ENCODE peak calls at places on chromosome 22, in five cellular contexts. One of them, this sample, is unnamed. For H3K4me1, the result is how much of the 10 kb centered on the place peaks cover.

GRCh38 chr22:42114721-42115120 is 15.9 kb downstream of the CYP2D6 start:
- DNase-seq in tibial artery: no peak
- DNase-seq in right cardiac atrium: no peak
- DNase-seq in left ventricle myocardium inferior: no peak
- DNase-seq in MM.1S: no peak
- DNase-seq in this sample: no peak

GRCh38 chr22:44341431-44342346 is 28.9 kb upstream of the SHISAL1 start:
- DNase-seq in tibial artery: peak
- DNase-seq in right cardiac atrium: peak
- DNase-seq in left ventricle myocardium inferior: no peak
- DNase-seq in MM.1S: no peak
- DNase-seq in this sample: no peak

GRCh38 chr22:41030891-41031290 is 61.5 kb upstream of the EP300 start:
- DNase-seq in tibial artery: no peak
- DNase-seq in right cardiac atrium: no peak
- DNase-seq in left ventricle myocardium inferior: no peak
- DNase-seq in MM.1S: no peak
- DNase-seq in this sample: no peak

GRCh38 chr22:36244522-36245391 is 5.4 kb upstream of the APOL2 start:
- DNase-seq in tibial artery: peak
- DNase-seq in right cardiac atrium: peak
- DNase-seq in left ventricle myocardium inferior: peak
- DNase-seq in MM.1S: no peak
- DNase-seq in this sample: no peak

GRCh38 chr22:24284747-24285203 is 14.1 kb downstream of the SPECC1L start:
- DNase-seq in tibial artery: no peak
- DNase-seq in right cardiac atrium: no peak
- DNase-seq in left ventricle myocardium inferior: no peak
- DNase-seq in MM.1S: no peak
- DNase-seq in this sample: no peak

GRCh38 chr22:36435516-36436415 is 45.7 kb downstream of the TXN2 start:
- DNase-seq in tibial artery: no peak
- DNase-seq in right cardiac atrium: peak
- DNase-seq in left ventricle myocardium inferior: no peak
- DNase-seq in MM.1S: peak
- DNase-seq in this sample: peak

GRCh38 chr22:36016656-36017055 is 12.0 kb downstream of the RBFOX2 start:
- DNase-seq in tibial artery: no peak
- DNase-seq in right cardiac atrium: no peak
- DNase-seq in left ventricle myocardium inferior: no peak
- DNase-seq in MM.1S: no peak
- DNase-seq in this sample: no peak

GRCh38 chr22:42700355-42700754 is 20.3 kb downstream of the A4GALT start:
- DNase-seq in tibial artery: no peak
- DNase-seq in right cardiac atrium: peak
- DNase-seq in left ventricle myocardium inferior: no peak
- DNase-seq in MM.1S: no peak
- DNase-seq in this sample: no peak

GRCh38 chr22:39362271-39362670 is 12.5 kb downstream of the SYNGR1 start:
- DNase-seq in tibial artery: no peak
- DNase-seq in right cardiac atrium: no peak
- DNase-seq in left ventricle myocardium inferior: no peak
- DNase-seq in MM.1S: no peak
- DNase-seq in this sample: no peak

GRCh38 chr22:49838771-49839717 is 11.4 kb upstream of the BRD1 start:
- DNase-seq in tibial artery: no peak
- DNase-seq in right cardiac atrium: peak
- DNase-seq in left ventricle myocardium inferior: no peak
- DNase-seq in MM.1S: no peak
- DNase-seq in this sample: peak

GRCh38 chr22:35437038-35437437 is 37.1 kb downstream of the MCM5 start:
- DNase-seq in tibial artery: no peak
- DNase-seq in right cardiac atrium: peak
- DNase-seq in left ventricle myocardium inferior: no peak
- DNase-seq in MM.1S: no peak
- DNase-seq in this sample: no peak

GRCh38 chr22:35995772-35996171 is 32.9 kb downstream of the RBFOX2 start:
- DNase-seq in tibial artery: peak
- DNase-seq in right cardiac atrium: peak
- DNase-seq in left ventricle myocardium inferior: peak
- DNase-seq in MM.1S: no peak
- DNase-seq in this sample: no peak

GRCh38 chr22:23832226-23833016 is 6.4 kb downstream of the DERL3 start:
- DNase-seq in tibial artery: no peak
- DNase-seq in right cardiac atrium: peak
- DNase-seq in left ventricle myocardium inferior: no peak
- DNase-seq in MM.1S: no peak
- DNase-seq in this sample: no peak

GRCh38 chr22:19691721-19692341 is 22.5 kb upstream of the SEPTIN5 start:
- DNase-seq in tibial artery: no peak
- DNase-seq in right cardiac atrium: peak
- DNase-seq in left ventricle myocardium inferior: no peak
- DNase-seq in MM.1S: no peak
- DNase-seq in this sample: no peak

GRCh38 chr22:19775496-19776325 is 15.1 kb downstream of the TBX1 start:
- DNase-seq in tibial artery: no peak
- DNase-seq in right cardiac atrium: no peak
- DNase-seq in left ventricle myocardium inferior: peak
- DNase-seq in MM.1S: no peak
- DNase-seq in this sample: no peak

GRCh38 chr22:47128216-47129215 is 366.1 kb downstream of the TBC1D22A start:
- DNase-seq in tibial artery: no peak
- DNase-seq in right cardiac atrium: peak
- DNase-seq in left ventricle myocardium inferior: peak
- DNase-seq in MM.1S: no peak
- DNase-seq in this sample: no peak

GRCh38 chr22:36201630-36202312 is at the start of gene APOL4:
- DNase-seq in tibial artery: peak
- DNase-seq in right cardiac atrium: peak
- DNase-seq in left ventricle myocardium inferior: peak
- DNase-seq in MM.1S: no peak
- DNase-seq in this sample: no peak

GRCh38 chr22:39522567-39523300 is 2.4 kb downstream of the ATF4 start:
- DNase-seq in tibial artery: no peak
- DNase-seq in right cardiac atrium: no peak
- DNase-seq in left ventricle myocardium inferior: no peak
- DNase-seq in MM.1S: no peak
- DNase-seq in this sample: no peak

GRCh38 chr22:27063381-27063780 is 406.0 kb downstream of the MIAT start:
- DNase-seq in tibial artery: no peak
- DNase-seq in right cardiac atrium: no peak
- DNase-seq in left ventricle myocardium inferior: no peak
- DNase-seq in MM.1S: no peak
- DNase-seq in this sample: no peak

GRCh38 chr22:33653525-33654063 is 266.7 kb downstream of the LARGE1 start:
- DNase-seq in tibial artery: no peak
- DNase-seq in right cardiac atrium: no peak
- DNase-seq in left ventricle myocardium inferior: no peak
- DNase-seq in MM.1S: no peak
- DNase-seq in this sample: no peak

GRCh38 chr22:35397095-35397904 is 2.6 kb upstream of the MCM5 start:
- DNase-seq in tibial artery: no peak
- DNase-seq in right cardiac atrium: no peak
- DNase-seq in left ventricle myocardium inferior: no peak
- DNase-seq in MM.1S: no peak
- DNase-seq in this sample: no peak

GRCh38 chr22:49954354-49954753 is 6.2 kb upstream of the PIM3 start:
- DNase-seq in tibial artery: no peak
- DNase-seq in right cardiac atrium: peak
- DNase-seq in left ventricle myocardium inferior: peak
- DNase-seq in MM.1S: no peak
- DNase-seq in this sample: no peak

GRCh38 chr22:41742918-41743317 is 43.6 kb downstream of the MEI1 start:
- DNase-seq in tibial artery: no peak
- DNase-seq in right cardiac atrium: no peak
- DNase-seq in left ventricle myocardium inferior: no peak
- DNase-seq in MM.1S: no peak
- DNase-seq in this sample: no peak

GRCh38 chr22:41873391-41873790 is 40.5 kb downstream of the SREBF2 start:
- DNase-seq in tibial artery: no peak
- DNase-seq in right cardiac atrium: no peak
- DNase-seq in left ventricle myocardium inferior: no peak
- DNase-seq in MM.1S: no peak
- DNase-seq in this sample: peak

GRCh38 chr22:46094676-46095075 is 55.6 kb upstream of the PPARA start:
- DNase-seq in tibial artery: no peak
- DNase-seq in right cardiac atrium: peak
- DNase-seq in left ventricle myocardium inferior: no peak
- DNase-seq in MM.1S: no peak
- DNase-seq in this sample: no peak

GRCh38 chr22:46098525-46099475 is 51.5 kb upstream of the PPARA start:
- DNase-seq in tibial artery: no peak
- DNase-seq in right cardiac atrium: no peak
- DNase-seq in left ventricle myocardium inferior: no peak
- DNase-seq in MM.1S: no peak
- DNase-seq in this sample: no peak

GRCh38 chr22:46097268-46097900 is 52.9 kb upstream of the PPARA start:
- DNase-seq in tibial artery: no peak
- DNase-seq in right cardiac atrium: no peak
- DNase-seq in left ventricle myocardium inferior: no peak
- DNase-seq in MM.1S: no peak
- DNase-seq in this sample: no peak

GRCh38 chr22:46096051-46096450 is 54.3 kb upstream of the PPARA start:
- DNase-seq in tibial artery: no peak
- DNase-seq in right cardiac atrium: peak
- DNase-seq in left ventricle myocardium inferior: no peak
- DNase-seq in MM.1S: no peak
- DNase-seq in this sample: no peak

GRCh38 chr22:46096706-46097230 is 53.6 kb upstream of the PPARA start:
- DNase-seq in tibial artery: no peak
- DNase-seq in right cardiac atrium: no peak
- DNase-seq in left ventricle myocardium inferior: no peak
- DNase-seq in MM.1S: no peak
- DNase-seq in this sample: no peak
- H3K4me1 ChIP-seq in tibial artery: half or more
- H3K4me1 ChIP-seq in right cardiac atrium: under half
- H3K4me1 ChIP-seq in left ventricle myocardium inferior: half or more
- H3K4me1 ChIP-seq in MM.1S: under half
- H3K4me1 ChIP-seq in this sample: under half

GRCh38 chr22:37803636-37804371 is 3.9 kb upstream of the GCAT start:
- DNase-seq in tibial artery: no peak
- DNase-seq in right cardiac atrium: peak
- DNase-seq in left ventricle myocardium inferior: no peak
- DNase-seq in MM.1S: no peak
- DNase-seq in this sample: no peak
- H3K4me3 ChIP-seq in tibial artery: peak
- H3K4me3 ChIP-seq in right cardiac atrium: no peak
- H3K4me3 ChIP-seq in left ventricle myocardium inferior: peak
- H3K4me3 ChIP-seq in MM.1S: no peak
- H3K4me3 ChIP-seq in this sample: no peak

DNA sequence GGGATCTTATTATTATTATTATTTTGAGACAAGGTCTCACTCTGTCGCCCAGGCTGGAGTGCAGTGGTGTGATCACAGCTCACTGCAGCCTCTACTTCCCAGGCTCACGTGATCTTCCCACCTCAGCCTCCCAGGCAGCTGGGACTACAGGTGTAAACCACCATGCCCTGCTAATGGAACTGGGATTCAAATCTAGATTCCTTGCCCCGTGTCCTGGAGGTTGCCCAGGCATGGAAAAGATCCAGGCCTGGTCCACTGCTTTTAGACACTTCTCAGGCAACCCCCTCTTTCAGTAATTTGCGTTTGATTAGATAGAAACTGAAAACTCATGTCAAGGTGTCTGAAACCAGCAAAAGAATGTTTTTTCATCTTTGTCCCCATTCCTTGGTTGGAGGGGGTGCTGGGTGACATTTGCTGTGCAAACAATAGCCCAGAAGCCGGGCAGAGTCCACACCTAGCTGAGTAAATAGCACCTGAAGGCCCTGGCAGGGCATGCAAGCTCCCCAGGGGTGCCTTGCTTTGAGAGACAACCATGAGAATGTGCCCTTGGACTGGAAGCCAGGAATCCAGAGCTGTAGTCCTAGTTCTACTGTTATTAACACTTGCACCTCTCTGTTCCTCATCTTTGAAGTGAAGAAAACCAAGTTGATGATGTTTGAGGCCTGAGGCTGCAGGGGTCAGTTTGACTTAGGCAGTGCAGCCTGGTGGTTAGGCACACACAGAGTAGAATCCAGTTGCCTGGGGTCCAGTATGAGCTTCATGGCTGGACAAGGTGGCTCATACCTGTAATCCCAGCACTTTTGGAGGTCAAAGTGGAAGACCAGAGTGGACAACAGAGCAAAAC is 19.1 kb upstream of the XBP1 start:
- DNase-seq in tibial artery: no peak
- DNase-seq in right cardiac atrium: no peak
- DNase-seq in left ventricle myocardium inferior: no peak
- DNase-seq in MM.1S: peak
- DNase-seq in this sample: no peak
- H3K4me1 ChIP-seq in tibial artery: under half
- H3K4me1 ChIP-seq in right cardiac atrium: under half
- H3K4me1 ChIP-seq in left ventricle myocardium inferior: under half
- H3K4me1 ChIP-seq in MM.1S: half or more
- H3K4me1 ChIP-seq in this sample: half or more

GRCh38 chr22:21030621-21031544 is 1.5 kb downstream of the SLC7A4 start:
- DNase-seq in tibial artery: no peak
- DNase-seq in right cardiac atrium: peak
- DNase-seq in left ventricle myocardium inferior: no peak
- DNase-seq in MM.1S: no peak
- DNase-seq in this sample: no peak
- H3K4me3 ChIP-seq in tibial artery: no peak
- H3K4me3 ChIP-seq in right cardiac atrium: no peak
- H3K4me3 ChIP-seq in left ventricle myocardium inferior: no peak
- H3K4me3 ChIP-seq in MM.1S: no peak
- H3K4me3 ChIP-seq in this sample: no peak

GRCh38 chr22:45680932-45681700 is 9.5 kb downstream of the ATXN10 start:
- DNase-seq in tibial artery: no peak
- DNase-seq in right cardiac atrium: no peak
- DNase-seq in left ventricle myocardium inferior: no peak
- DNase-seq in MM.1S: no peak
- DNase-seq in this sample: no peak
- H3K4me1 ChIP-seq in tibial artery: under half
- H3K4me1 ChIP-seq in right cardiac atrium: under half
- H3K4me1 ChIP-seq in left ventricle myocardium inferior: half or more
- H3K4me1 ChIP-seq in MM.1S: under half
- H3K4me1 ChIP-seq in this sample: under half